ENCODE peak calls at places on chromosomes 13 and 19, in seven cellular contexts. W is WTC11; J is stimulated activated CD4-positive, alpha-beta T cell treated with anti-CD3 and anti-CD28 coated beads, Interleukin-4, amount 100 ng/mL, for 4 hours; M is left colon; S is HTR-8/SVneo; Z is IMR-90; I is ascending aorta. Y is an unnamed sample.

GRCh38 chr19:55345818-55346724 is 6.4 kb downstream of the KMT5C start:
- DNase-seq in W (no peak), J (no peak), M (peak; percentile 76), S (no peak), Z (no peak), I (no peak), Y (peak; percentile 51)

GRCh38 chr13:43364210-43365041 is 341.0 kb downstream of the DNAJC15 start:
- DNase-seq in W (no peak), J (no peak), M (no peak), S (no peak), Z (peak; percentile 70), I (no peak), Y (no peak)

GRCh38 chr13:108407495-108407894 is 138.0 kb downstream of the TNFSF13B start:
- DNase-seq in W (no peak), J (no peak), M (no peak), S (no peak), Z (no peak), I (no peak), Y (no peak)

GRCh38 chr19:50694815-50695145 is 24.8 kb downstream of the SHANK1 start:
- DNase-seq in W (no peak), J (no peak), M (no peak), S (no peak), Z (no peak), I (no peak), Y (no peak)

GRCh38 chr19:14081797-14082674 is 3.5 kb downstream of the C19orf67 start:
- DNase-seq in W (no peak), J (peak; percentile 22), M (peak; percentile 70), S (no peak), Z (peak; percentile 27), I (no peak), Y (no peak)

GRCh38 chr19:4077800-4078683 is 11.3 kb upstream of the ZBTB7A start:
- DNase-seq in W (peak; percentile 62), J (peak; percentile 45), M (peak; percentile 89), S (no peak), Z (no peak), I (no peak), Y (no peak)

GRCh38 chr19:10227215-10227971 is 3.7 kb downstream of the S1PR2 start:
- DNase-seq in W (peak; percentile 52), J (no peak), M (no peak), S (no peak), Z (no peak), I (no peak), Y (peak; percentile 74)

GRCh38 chr13:66618702-66619101 is 611.4 kb downstream of the PCDH9 start:
- DNase-seq in W (no peak), J (no peak), M (no peak), S (peak; percentile 6), Z (peak; percentile 63), I (no peak), Y (peak; percentile 48)

GRCh38 chr13:46478641-46479040 is 74.3 kb upstream of the LRCH1 start:
- DNase-seq in W (no peak), J (no peak), M (no peak), S (no peak), Z (no peak), I (no peak), Y (no peak)

GRCh38 chr19:31127132-31127967 is 221.9 kb downstream of the TSHZ3 start:
- DNase-seq in W (no peak), J (no peak), M (peak; percentile 23), S (peak; percentile 55), Z (peak; percentile 99), I (no peak), Y (no peak)

GRCh38 chr19:46610851-46611770 is 10.0 kb downstream of the CALM3 start:
- DNase-seq in W (peak; percentile 8), J (no peak), M (no peak), S (no peak), Z (peak; percentile 36), I (no peak), Y (peak; percentile 10)

GRCh38 chr19:5445667-5446066 is 9.6 kb upstream of the ZNRF4 start:
- DNase-seq in W (no peak), J (no peak), M (no peak), S (no peak), Z (no peak), I (no peak), Y (no peak)

GRCh38 chr19:46471116-46471733 is at the start of gene PNMA8A:
- DNase-seq in W (peak; percentile 95), J (no peak), M (peak; percentile 25), S (no peak), Z (peak; percentile 57), I (peak; percentile 55), Y (peak; percentile 97)

GRCh38 chr19:44796701-44797115 is 12.2 kb upstream of the BCAM start:
- DNase-seq in W (no peak), J (no peak), M (no peak), S (no peak), Z (peak; percentile 23), I (no peak), Y (no peak)

GRCh38 chr19:41000310-41000737 is 9.2 kb downstream of the CYP2B6 start:
- DNase-seq in W (no peak), J (no peak), M (peak; percentile 32), S (no peak), Z (no peak), I (no peak), Y (no peak)

GRCh38 chr19:54209058-54209747 is 8.5 kb downstream of the RPS9 start:
- DNase-seq in W (peak; percentile 36), J (no peak), M (peak; percentile 36), S (no peak), Z (no peak), I (no peak), Y (peak; percentile 62)

GRCh38 chr13:36848228-36848982 is 29.4 kb downstream of the RFXAP start:
- DNase-seq in W (peak; percentile 29), J (no peak), M (no peak), S (no peak), Z (peak; percentile 19), I (no peak), Y (peak; percentile 17)

GRCh38 chr13:26485786-26486185 is 71.7 kb upstream of the WASF3 start:
- DNase-seq in W (no peak), J (no peak), M (no peak), S (no peak), Z (no peak), I (no peak), Y (no peak)

GRCh38 chr13:35976126-35976525 is 155.1 kb downstream of the DCLK1 start:
- DNase-seq in W (no peak), J (no peak), M (no peak), S (no peak), Z (no peak), I (no peak), Y (no peak)

GRCh38 chr13:77565635-77566034 is 30.1 kb downstream of the SCEL start:
- DNase-seq in W (no peak), J (no peak), M (no peak), S (no peak), Z (peak; percentile 9), I (no peak), Y (peak; percentile 39)

GRCh38 chr19:16516923-16517610 is 20.9 kb downstream of the C19orf44 start:
- DNase-seq in W (no peak), J (no peak), M (no peak), S (no peak), Z (no peak), I (no peak), Y (no peak)

GRCh38 chr19:33460221-33460908 is 61.2 kb downstream of the PEPD start:
- DNase-seq in W (no peak), J (no peak), M (no peak), S (no peak), Z (no peak), I (no peak), Y (no peak)

GRCh38 chr13:50192272-50192813 is 177.1 kb downstream of the KCNRG start:
- DNase-seq in W (no peak), J (no peak), M (no peak), S (no peak), Z (no peak), I (no peak), Y (no peak)

GRCh38 chr19:14427461-14427860 is 5.6 kb upstream of the PKN1 start:
- DNase-seq in W (no peak), J (no peak), M (no peak), S (no peak), Z (no peak), I (no peak), Y (no peak)

GRCh38 chr13:43191561-43191960 is 168.2 kb downstream of the DNAJC15 start:
- DNase-seq in W (no peak), J (no peak), M (no peak), S (no peak), Z (no peak), I (no peak), Y (no peak)

GRCh38 chr13:31982540-31982939 is 49.0 kb upstream of the FRY start:
- DNase-seq in W (no peak), J (no peak), M (peak; percentile 63), S (peak; percentile 45), Z (peak; percentile 95), I (peak; percentile 63), Y (peak; percentile 54)

GRCh38 chr19:42197375-42197817 is 20.1 kb downstream of the DEDD2 start:
- DNase-seq in W (peak; percentile 23), J (no peak), M (peak; percentile 44), S (no peak), Z (no peak), I (no peak), Y (no peak)

GRCh38 chr19:48551437-48552302 is at the start of gene SULT2B1:
- DNase-seq in W (no peak), J (no peak), M (peak; percentile 86), S (no peak), Z (no peak), I (no peak), Y (peak; percentile 39)

GRCh38 chr19:30630289-30631034 is 258.3 kb downstream of the ZNF536 start:
- DNase-seq in W (no peak), J (no peak), M (no peak), S (no peak), Z (no peak), I (no peak), Y (peak; percentile 73)

GRCh38 chr13:73939603-73940002 is 194.6 kb downstream of the KLF12 start:
- DNase-seq in W (no peak), J (no peak), M (no peak), S (no peak), Z (no peak), I (no peak), Y (no peak)

GRCh38 chr19:28727133-28727834 is 485.7 kb downstream of the UQCRFS1 start:
- DNase-seq in W (peak; percentile 89), J (no peak), M (no peak), S (no peak), Z (no peak), I (no peak), Y (peak; percentile 65)

GRCh38 chr19:3020321-3020960 is 8.6 kb downstream of the TLE2 start:
- DNase-seq in W (no peak), J (no peak), M (no peak), S (no peak), Z (no peak), I (no peak), Y (no peak)

GRCh38 chr19:6350688-6351087 is 10.6 kb upstream of the CLPP start:
- DNase-seq in W (no peak), J (no peak), M (no peak), S (no peak), Z (no peak), I (no peak), Y (no peak)

GRCh38 chr19:52658595-52658994 is 20.4 kb upstream of the ZNF83 start:
- DNase-seq in W (no peak), J (no peak), M (no peak), S (no peak), Z (no peak), I (no peak), Y (no peak)

GRCh38 chr13:41268764-41269163 is 5.4 kb upstream of the MTRF1 start:
- DNase-seq in W (no peak), J (no peak), M (no peak), S (no peak), Z (peak; percentile 28), I (no peak), Y (no peak)

GRCh38 chr13:77898097-77898496 is 20.5 kb downstream of the EDNRB start:
- DNase-seq in W (no peak), J (no peak), M (no peak), S (no peak), Z (peak; percentile 16), I (no peak), Y (no peak)

GRCh38 chr13:24802074-24802473 is 38.1 kb downstream of the RNF17 start:
- DNase-seq in W (no peak), J (no peak), M (no peak), S (no peak), Z (no peak), I (no peak), Y (no peak)

GRCh38 chr13:83216521-83217245 is 665.6 kb downstream of the SLITRK1 start:
- DNase-seq in W (no peak), J (no peak), M (no peak), S (no peak), Z (peak; percentile 63), I (no peak), Y (no peak)